ENCODE peak calls at places on chromosomes 7 and 10, in five cellular contexts. E is cardiac muscle cell, L is fibroblast of the aortic adventitia, O is HFFc6, Z is AG09309. V is an unnamed sample.

GRCh38 chr7:19284596-19285300 is 139.5 kb upstream of the FERD3L start:
- DNase-seq in E (no peak), L (peak), O (peak), Z (peak), V (no peak)

GRCh38 chr7:22117222-22117621 is 171.5 kb upstream of the CDCA7L start:
- DNase-seq in E (no peak), L (no peak), O (no peak), Z (no peak), V (no peak)

GRCh38 chr7:134289423-134289822 is 27.3 kb downstream of the SLC35B4 start:
- DNase-seq in E (no peak), L (peak), O (no peak), Z (peak), V (no peak)

GRCh38 chr7:47418910-47419309 is 163.0 kb downstream of the TNS3 start:
- DNase-seq in E (no peak), L (no peak), O (peak), Z (peak), V (no peak)

GRCh38 chr7:561631-562393 is 42.2 kb upstream of the PDGFA start:
- DNase-seq in E (no peak), L (no peak), O (no peak), Z (no peak), V (no peak)

GRCh38 chr10:132208489-132209050 is 21.8 kb downstream of the DPYSL4 start:
- DNase-seq in E (no peak), L (no peak), O (no peak), Z (no peak), V (no peak)

GRCh38 chr7:149799397-149800168 is 26.2 kb upstream of the ZNF467 start:
- DNase-seq in E (peak), L (no peak), O (no peak), Z (no peak), V (no peak)

GRCh38 chr7:157527686-157528085 is 190.9 kb downstream of the DNAJB6 start:
- DNase-seq in E (no peak), L (no peak), O (no peak), Z (no peak), V (no peak)

V was measured in astrocyte of the hippocampus.